ENCODE peak calls at places on chromosomes 16 and 17, in six cellular contexts. K, A, O, J, N and S are unnamed samples.

GRCh38 chr17:38747385-38748328 is 479 bp downstream of the PCGF2 start:
- DNase-seq in K (no peak), A (no peak), O (no peak), J (peak), N (no peak), S (no peak)

GRCh38 chr16:23597003-23597756 is 1.1 kb upstream of the NDUFAB1 start:
- DNase-seq in K (no peak), A (no peak), O (no peak), J (peak), N (no peak), S (no peak)

GRCh38 chr17:82630212-82630611 is 18.0 kb downstream of the WDR45B start:
- DNase-seq in K (no peak), A (no peak), O (no peak), J (no peak), N (no peak), S (no peak)

GRCh38 chr16:54657058-54657708 is 273.5 kb upstream of the IRX5 start:
- DNase-seq in K (peak), A (no peak), O (no peak), J (no peak), N (no peak), S (no peak)

GRCh38 chr16:7246578-7246977 is 86.1 kb upstream of the RBFOX1 start:
- DNase-seq in K (no peak), A (no peak), O (no peak), J (no peak), N (no peak), S (no peak)

GRCh38 chr16:155031-155398 is 2.6 kb downstream of the HBZ start:
- DNase-seq in K (no peak), A (no peak), O (no peak), J (no peak), N (no peak), S (no peak)

GRCh38 chr16:3234543-3235541 is at the start of gene ZNF200:
- DNase-seq in K (peak), A (peak), O (peak), J (peak), N (peak), S (peak)

GRCh38 chr16:65579050-65579449 is 457.2 kb upstream of the CDH11 start:
- DNase-seq in K (no peak), A (no peak), O (no peak), J (no peak), N (no peak), S (no peak)

GRCh38 chr17:17749025-17749772 is 67.9 kb downstream of the RAI1 start:
- DNase-seq in K (no peak), A (no peak), O (no peak), J (no peak), N (no peak), S (no peak)

GRCh38 chr16:4891886-4892216 is 44.6 kb downstream of the UBN1 start:
- DNase-seq in K (no peak), A (no peak), O (no peak), J (no peak), N (no peak), S (no peak)

GRCh38 chr16:88725609-88726407 is 19.5 kb downstream of the CTU2 start:
- DNase-seq in K (no peak), A (no peak), O (no peak), J (no peak), N (no peak), S (no peak)

GRCh38 chr16:26598061-26598460 is 468.7 kb upstream of the C16orf82 start:
- DNase-seq in K (no peak), A (no peak), O (no peak), J (no peak), N (peak), S (peak)

GRCh38 chr16:75064403-75065148 is 52.0 kb downstream of the LDHD start:
- DNase-seq in K (peak), A (no peak), O (no peak), J (peak), N (no peak), S (no peak)

GRCh38 chr17:28540231-28540630 is 12.2 kb downstream of the UNC119 start:
- DNase-seq in K (no peak), A (no peak), O (no peak), J (no peak), N (no peak), S (no peak)

GRCh38 chr17:60601443-60602384 is 1.7 kb downstream of the PPM1D start:
- DNase-seq in K (peak), A (peak), O (peak), J (peak), N (no peak), S (no peak)

GRCh38 chr16:81905277-81905676 is 106.0 kb downstream of the SDR42E1 start:
- DNase-seq in K (no peak), A (no peak), O (no peak), J (no peak), N (no peak), S (no peak)

GRCh38 chr16:69078073-69078472 is 27.4 kb upstream of the HAS3 start:
- DNase-seq in K (no peak), A (no peak), O (no peak), J (no peak), N (no peak), S (no peak)

GRCh38 chr17:76271669-76272540 is 6.8 kb downstream of the UBALD2 start:
- DNase-seq in K (peak), A (no peak), O (no peak), J (peak), N (peak), S (peak)

GRCh38 chr17:37516131-37516561 is 26.5 kb downstream of the DUSP14 start:
- DNase-seq in K (no peak), A (no peak), O (no peak), J (no peak), N (no peak), S (no peak)

GRCh38 chr17:68248199-68248825 is 469 bp downstream of the AMZ2 start:
- DNase-seq in K (peak), A (peak), O (peak), J (no peak), N (no peak), S (no peak)

GRCh38 chr17:81695801-81696200 is 7.4 kb upstream of the MRPL12 start:
- DNase-seq in K (no peak), A (no peak), O (no peak), J (no peak), N (no peak), S (no peak)

GRCh38 chr16:14436410-14436955 is 193.6 kb downstream of the PARN start:
- DNase-seq in K (no peak), A (no peak), O (no peak), J (no peak), N (peak), S (no peak)

GRCh38 chr17:63697341-63698286 is 2.3 kb downstream of the LIMD2 start:
- DNase-seq in K (peak), A (no peak), O (no peak), J (peak), N (peak), S (peak)

GRCh38 chr16:29899516-29900101 is at the start of gene SEZ6L2:
- DNase-seq in K (peak), A (peak), O (peak), J (peak), N (no peak), S (peak)

GRCh38 chr17:80424878-80425765 is 10.2 kb downstream of the ENDOV start:
- DNase-seq in K (no peak), A (no peak), O (no peak), J (no peak), N (no peak), S (no peak)

GRCh38 chr17:82837586-82838320 is 2.1 kb downstream of the ZNF750 start:
- DNase-seq in K (no peak), A (no peak), O (no peak), J (peak), N (no peak), S (no peak)

GRCh38 chr17:7479389-7480192 is at the start of gene ZBTB4:
- DNase-seq in K (peak), A (peak), O (peak), J (peak), N (peak), S (peak)

GRCh38 chr17:60330731-60331130 is 61.2 kb downstream of the USP32 start:
- DNase-seq in K (no peak), A (no peak), O (no peak), J (no peak), N (no peak), S (no peak)

GRCh38 chr17:66915204-66915611 is 49.3 kb upstream of the CACNG4 start:
- DNase-seq in K (peak), A (no peak), O (no peak), J (peak), N (no peak), S (no peak)

GRCh38 chr17:37081287-37081686 is 132.5 kb downstream of the AATF start:
- DNase-seq in K (no peak), A (no peak), O (no peak), J (no peak), N (no peak), S (peak)

GRCh38 chr16:30096105-30096861 is at the start of gene YPEL3:
- DNase-seq in K (peak), A (peak), O (peak), J (peak), N (peak), S (peak)

GRCh38 chr17:33461051-33461450 is 168.0 kb upstream of the ASIC2 start:
- DNase-seq in K (no peak), A (no peak), O (no peak), J (no peak), N (no peak), S (no peak)

GRCh38 chr17:53193044-53193443 is 629.7 kb upstream of the KIF2B start:
- DNase-seq in K (no peak), A (no peak), O (no peak), J (no peak), N (no peak), S (no peak)

GRCh38 chr17:82118815-82119380 is 20.9 kb upstream of the FASN start:
- DNase-seq in K (no peak), A (no peak), O (no peak), J (no peak), N (no peak), S (no peak)

GRCh38 chr17:48048321-48049140 is at the start of gene NFE2L1:
- DNase-seq in K (peak), A (peak), O (peak), J (peak), N (no peak), S (peak)

GRCh38 chr16:66416136-66416535 is 11.0 kb upstream of the BEAN1 start:
- DNase-seq in K (no peak), A (no peak), O (no peak), J (no peak), N (no peak), S (no peak)

GRCh38 chr17:27473748-27474609 is 17.7 kb downstream of the KSR1 start:
- DNase-seq in K (peak), A (no peak), O (no peak), J (peak), N (peak), S (peak)

GRCh38 chr17:80261159-80261894 is 675 bp downstream of the RNF213 start:
- DNase-seq in K (peak), A (no peak), O (peak), J (peak), N (peak), S (peak)

GRCh38 chr16:30602595-30603277 is 7.5 kb downstream of the ZNF689 start:
- DNase-seq in K (no peak), A (no peak), O (no peak), J (no peak), N (no peak), S (no peak)

GRCh38 chr17:28925912-28926365 is 23.1 kb upstream of the DHRS13 start:
- DNase-seq in K (no peak), A (no peak), O (no peak), J (no peak), N (peak), S (peak)